ENCODE peak calls at places on chromosome 19, in seven cellular contexts. One of them, this sample, is unnamed.

GRCh38 chr19:4058696-4059492 is 7.8 kb downstream of the ZBTB7A start:
- DNase-seq in mesendoderm: no peak
- DNase-seq in neuronal stem cell: no peak
- DNase-seq in IMR-90: no peak
- DNase-seq in H9: peak
- DNase-seq in mesenchymal stem cell: no peak
- DNase-seq in H1: no peak
- DNase-seq in this sample: no peak

GRCh38 chr19:5738423-5738822 is 18.0 kb downstream of the CATSPERD start:
- DNase-seq in mesendoderm: no peak
- DNase-seq in neuronal stem cell: no peak
- DNase-seq in IMR-90: no peak
- DNase-seq in H9: no peak
- DNase-seq in mesenchymal stem cell: peak
- DNase-seq in H1: no peak
- DNase-seq in this sample: peak

GRCh38 chr19:41541990-41542584 is 33.9 kb upstream of the CEACAM21 start:
- DNase-seq in mesendoderm: peak
- DNase-seq in neuronal stem cell: peak
- DNase-seq in IMR-90: peak
- DNase-seq in H9: peak
- DNase-seq in mesenchymal stem cell: peak
- DNase-seq in H1: no peak
- DNase-seq in this sample: no peak

GRCh38 chr19:4506449-4507149 is 11.7 kb downstream of the PLIN4 start:
- DNase-seq in mesendoderm: no peak
- DNase-seq in neuronal stem cell: no peak
- DNase-seq in IMR-90: peak
- DNase-seq in H9: no peak
- DNase-seq in mesenchymal stem cell: peak
- DNase-seq in H1: no peak
- DNase-seq in this sample: peak

GRCh38 chr19:15288146-15288963 is 44.0 kb downstream of the BRD4 start:
- DNase-seq in mesendoderm: no peak
- DNase-seq in neuronal stem cell: no peak
- DNase-seq in IMR-90: peak
- DNase-seq in H9: no peak
- DNase-seq in mesenchymal stem cell: no peak
- DNase-seq in H1: no peak
- DNase-seq in this sample: no peak

GRCh38 chr19:33465371-33465770 is 56.2 kb downstream of the PEPD start:
- DNase-seq in mesendoderm: no peak
- DNase-seq in neuronal stem cell: no peak
- DNase-seq in IMR-90: no peak
- DNase-seq in H9: peak
- DNase-seq in mesenchymal stem cell: no peak
- DNase-seq in H1: no peak
- DNase-seq in this sample: no peak

GRCh38 chr19:40771101-40771539 is 4.2 kb upstream of the MIA start:
- DNase-seq in mesendoderm: peak
- DNase-seq in neuronal stem cell: no peak
- DNase-seq in IMR-90: no peak
- DNase-seq in H9: no peak
- DNase-seq in mesenchymal stem cell: no peak
- DNase-seq in H1: no peak
- DNase-seq in this sample: no peak

GRCh38 chr19:57355916-57356315 is 4.8 kb downstream of the ZNF304 start:
- DNase-seq in mesendoderm: no peak
- DNase-seq in neuronal stem cell: no peak
- DNase-seq in IMR-90: no peak
- DNase-seq in H9: no peak
- DNase-seq in mesenchymal stem cell: no peak
- DNase-seq in H1: no peak
- DNase-seq in this sample: no peak

GRCh38 chr19:6012416-6013170 is 34.7 kb upstream of the RANBP3 start:
- DNase-seq in mesendoderm: no peak
- DNase-seq in neuronal stem cell: no peak
- DNase-seq in IMR-90: no peak
- DNase-seq in H9: no peak
- DNase-seq in mesenchymal stem cell: no peak
- DNase-seq in H1: no peak
- DNase-seq in this sample: no peak

GRCh38 chr19:34172661-34173144 is 399 bp downstream of the LSM14A start:
- DNase-seq in mesendoderm: no peak
- DNase-seq in neuronal stem cell: no peak
- DNase-seq in IMR-90: no peak
- DNase-seq in H9: no peak
- DNase-seq in mesenchymal stem cell: no peak
- DNase-seq in H1: peak
- DNase-seq in this sample: no peak

GRCh38 chr19:29489182-29489951 is 36.4 kb upstream of the VSTM2B start:
- DNase-seq in mesendoderm: no peak
- DNase-seq in neuronal stem cell: no peak
- DNase-seq in IMR-90: no peak
- DNase-seq in H9: no peak
- DNase-seq in mesenchymal stem cell: no peak
- DNase-seq in H1: no peak
- DNase-seq in this sample: no peak

GRCh38 chr19:17333611-17334413 is 843 bp downstream of the ANO8 start:
- DNase-seq in mesendoderm: peak
- DNase-seq in neuronal stem cell: no peak
- DNase-seq in IMR-90: peak
- DNase-seq in H9: peak
- DNase-seq in mesenchymal stem cell: peak
- DNase-seq in H1: no peak
- DNase-seq in this sample: no peak

GRCh38 chr19:45542234-45542668 is 35.0 kb downstream of the VASP start:
- DNase-seq in mesendoderm: no peak
- DNase-seq in neuronal stem cell: no peak
- DNase-seq in IMR-90: no peak
- DNase-seq in H9: no peak
- DNase-seq in mesenchymal stem cell: no peak
- DNase-seq in H1: no peak
- DNase-seq in this sample: no peak

DNA sequence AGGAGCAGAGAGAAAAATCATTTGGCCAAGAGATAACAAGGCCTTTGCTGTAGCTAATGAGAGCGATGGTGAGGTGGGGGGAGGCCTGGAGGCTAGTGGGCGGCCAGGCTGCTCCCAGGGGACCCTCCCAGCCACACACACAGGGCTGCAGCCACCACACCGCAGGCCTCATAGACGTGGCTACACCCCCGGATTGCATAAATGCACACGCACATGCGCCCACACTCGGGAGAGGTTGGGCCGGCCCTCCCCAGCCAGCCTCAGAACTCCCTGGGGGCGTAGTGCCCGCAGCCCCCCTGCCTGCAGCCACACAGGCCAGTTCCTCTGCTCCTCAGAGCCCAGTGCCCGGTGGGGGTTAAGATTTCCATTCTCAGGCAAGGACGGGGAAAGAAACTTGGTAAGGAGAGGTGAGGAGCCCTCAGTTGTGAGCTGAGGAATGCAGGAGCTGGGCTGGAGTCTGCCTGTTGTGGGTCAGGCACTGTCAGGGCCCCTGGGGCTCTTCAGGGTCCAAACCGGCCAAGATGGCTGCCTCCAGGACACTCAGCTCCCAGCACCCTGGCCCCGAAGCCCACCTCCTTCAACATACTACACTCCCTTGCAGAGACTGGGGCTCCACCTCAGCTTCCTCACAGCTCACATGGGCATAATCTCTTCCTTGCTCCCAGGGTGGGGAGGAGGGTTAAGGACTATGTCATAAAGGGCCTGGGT is 8.0 kb downstream of the PTH2 start:
- DNase-seq in mesendoderm: no peak
- DNase-seq in neuronal stem cell: no peak
- DNase-seq in IMR-90: no peak
- DNase-seq in H9: no peak
- DNase-seq in mesenchymal stem cell: no peak
- DNase-seq in H1: no peak
- DNase-seq in this sample: no peak
- H3K23ac ChIP-seq in mesendoderm: peak
- H3K23ac ChIP-seq in neuronal stem cell: peak
- H3K23ac ChIP-seq in IMR-90: no peak
- H3K23ac ChIP-seq in H9: no peak
- H3K23ac ChIP-seq in mesenchymal stem cell: peak
- H3K23ac ChIP-seq in H1: no peak
- H3K23ac ChIP-seq in this sample: no peak

GRCh38 chr19:54426291-54426918 is 11.1 kb downstream of the TTYH1 start:
- DNase-seq in mesendoderm: no peak
- DNase-seq in neuronal stem cell: no peak
- DNase-seq in IMR-90: no peak
- DNase-seq in H9: no peak
- DNase-seq in mesenchymal stem cell: no peak
- DNase-seq in H1: no peak
- DNase-seq in this sample: peak

GRCh38 chr19:54422136-54422535 is 6.9 kb downstream of the TTYH1 start:
- DNase-seq in mesendoderm: peak
- DNase-seq in neuronal stem cell: no peak
- DNase-seq in IMR-90: no peak
- DNase-seq in H9: peak
- DNase-seq in mesenchymal stem cell: no peak
- DNase-seq in H1: no peak
- DNase-seq in this sample: no peak

GRCh38 chr19:54425382-54425723 is 10.1 kb downstream of the TTYH1 start:
- DNase-seq in mesendoderm: no peak
- DNase-seq in neuronal stem cell: no peak
- DNase-seq in IMR-90: no peak
- DNase-seq in H9: no peak
- DNase-seq in mesenchymal stem cell: no peak
- DNase-seq in H1: no peak
- DNase-seq in this sample: no peak

GRCh38 chr19:54424201-54424600 is 8.9 kb downstream of the TTYH1 start:
- DNase-seq in mesendoderm: no peak
- DNase-seq in neuronal stem cell: no peak
- DNase-seq in IMR-90: no peak
- DNase-seq in H9: no peak
- DNase-seq in mesenchymal stem cell: no peak
- DNase-seq in H1: no peak
- DNase-seq in this sample: no peak

GRCh38 chr19:54424660-54425381 is 9.6 kb downstream of the TTYH1 start:
- DNase-seq in mesendoderm: no peak
- DNase-seq in neuronal stem cell: no peak
- DNase-seq in IMR-90: no peak
- DNase-seq in H9: no peak
- DNase-seq in mesenchymal stem cell: no peak
- DNase-seq in H1: no peak
- DNase-seq in this sample: no peak
- H3K23ac ChIP-seq in mesendoderm: no peak
- H3K23ac ChIP-seq in neuronal stem cell: no peak
- H3K23ac ChIP-seq in IMR-90: no peak
- H3K23ac ChIP-seq in H9: no peak
- H3K23ac ChIP-seq in mesenchymal stem cell: no peak
- H3K23ac ChIP-seq in H1: no peak
- H3K23ac ChIP-seq in this sample: no peak

GRCh38 chr19:31574251-31574973 is 225.2 kb upstream of the TSHZ3 start:
- DNase-seq in mesendoderm: peak
- DNase-seq in neuronal stem cell: no peak
- DNase-seq in IMR-90: no peak
- DNase-seq in H9: no peak
- DNase-seq in mesenchymal stem cell: no peak
- DNase-seq in H1: no peak
- DNase-seq in this sample: no peak
- H3K23ac ChIP-seq in mesendoderm: no peak
- H3K23ac ChIP-seq in neuronal stem cell: no peak
- H3K23ac ChIP-seq in IMR-90: no peak
- H3K23ac ChIP-seq in H9: no peak
- H3K23ac ChIP-seq in mesenchymal stem cell: no peak
- H3K23ac ChIP-seq in H1: no peak
- H3K23ac ChIP-seq in this sample: no peak

GRCh38 chr19:10796653-10797052 is 39.4 kb downstream of the TMED1 start:
- DNase-seq in mesendoderm: no peak
- DNase-seq in neuronal stem cell: no peak
- DNase-seq in IMR-90: no peak
- DNase-seq in H9: no peak
- DNase-seq in mesenchymal stem cell: no peak
- DNase-seq in H1: no peak
- DNase-seq in this sample: no peak
- H3K23ac ChIP-seq in mesendoderm: no peak
- H3K23ac ChIP-seq in neuronal stem cell: no peak
- H3K23ac ChIP-seq in IMR-90: no peak
- H3K23ac ChIP-seq in H9: no peak
- H3K23ac ChIP-seq in mesenchymal stem cell: no peak
- H3K23ac ChIP-seq in H1: no peak
- H3K23ac ChIP-seq in this sample: no peak

GRCh38 chr19:48950830-48951519 is 3.7 kb upstream of the BAX start:
- DNase-seq in mesendoderm: no peak
- DNase-seq in neuronal stem cell: no peak
- DNase-seq in IMR-90: no peak
- DNase-seq in H9: no peak
- DNase-seq in mesenchymal stem cell: peak
- DNase-seq in H1: no peak
- DNase-seq in this sample: no peak
- H3K23ac ChIP-seq in mesendoderm: no peak
- H3K23ac ChIP-seq in neuronal stem cell: no peak
- H3K23ac ChIP-seq in IMR-90: no peak
- H3K23ac ChIP-seq in H9: no peak
- H3K23ac ChIP-seq in mesenchymal stem cell: no peak
- H3K23ac ChIP-seq in H1: no peak
- H3K23ac ChIP-seq in this sample: no peak

DNA sequence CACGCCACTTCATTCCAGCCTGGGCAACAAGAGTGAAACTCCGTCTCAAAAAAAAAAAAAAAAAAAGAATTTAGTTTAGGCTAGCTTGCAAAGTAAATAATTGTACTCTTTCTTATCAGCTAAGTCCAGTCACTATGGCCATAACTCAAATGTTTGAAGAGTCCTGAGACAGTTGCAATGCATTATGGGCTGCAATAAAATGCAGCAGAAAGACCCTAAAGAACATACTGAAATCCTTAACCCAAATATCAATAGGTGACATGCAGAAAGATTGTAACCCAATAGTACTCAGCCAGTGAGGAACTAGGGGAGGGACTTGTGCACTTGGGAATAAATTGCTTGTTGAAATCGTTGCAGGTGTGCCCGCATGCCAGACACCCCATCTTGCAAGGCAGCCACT is 20.9 kb upstream of the FFAR2 start:
- DNase-seq in mesendoderm: no peak
- DNase-seq in neuronal stem cell: no peak
- DNase-seq in IMR-90: no peak
- DNase-seq in H9: no peak
- DNase-seq in mesenchymal stem cell: no peak
- DNase-seq in H1: no peak
- DNase-seq in this sample: no peak
- H3K23ac ChIP-seq in mesendoderm: no peak
- H3K23ac ChIP-seq in neuronal stem cell: no peak
- H3K23ac ChIP-seq in IMR-90: no peak
- H3K23ac ChIP-seq in H9: no peak
- H3K23ac ChIP-seq in mesenchymal stem cell: no peak
- H3K23ac ChIP-seq in H1: no peak
- H3K23ac ChIP-seq in this sample: no peak

GRCh38 chr19:10960314-10961072 is at the start of gene SMARCA4:
- DNase-seq in mesendoderm: peak
- DNase-seq in neuronal stem cell: peak
- DNase-seq in IMR-90: peak
- DNase-seq in H9: peak
- DNase-seq in mesenchymal stem cell: peak
- DNase-seq in H1: peak
- DNase-seq in this sample: peak
- H3K23ac ChIP-seq in mesendoderm: peak
- H3K23ac ChIP-seq in neuronal stem cell: peak
- H3K23ac ChIP-seq in IMR-90: peak
- H3K23ac ChIP-seq in H9: no peak
- H3K23ac ChIP-seq in mesenchymal stem cell: no peak
- H3K23ac ChIP-seq in H1: no peak
- H3K23ac ChIP-seq in this sample: no peak